ENCODE peak calls at places on chromosomes 1 and 21, in seven cellular contexts. G is GM12891; D is breast epithelium; L is activated CD4-positive, alpha-beta T cell treated with anti-CD3 and anti-CD28 coated beads for 36 hours; B is AG10803; U is HL-60; K is stimulated activated naive CD8-positive, alpha-beta T cell treated with anti-CD3 and anti-CD28 coated beads, Interleukin-15, Interleukin-2, amounts not matched to agents 100 U/mL and 50 U/mL, for 24 hours. Z is an unnamed sample.

GRCh38 chr1:74356493-74356892 is 121.3 kb downstream of the TNNI3K start:
- DNase-seq in G (no peak), D (no peak), L (no peak), B (no peak), U (no peak), K (no peak), Z (no peak)

GRCh38 chr1:182101415-182102041 is 40.0 kb upstream of the ZNF648 start:
- DNase-seq in G (no peak), D (no peak), L (no peak), B (no peak), U (no peak), K (no peak), Z (no peak)

GRCh38 chr1:117606608-117607261 is 887 bp downstream of the TENT5C start:
- DNase-seq in G (no peak), D (peak; percentile 60), L (peak; percentile 62), B (peak; percentile 16), U (no peak), K (peak; percentile 62), Z (no peak)

GRCh38 chr1:62687421-62687902 is 724 bp downstream of the DOCK7 start:
- DNase-seq in G (peak; percentile 34), D (no peak), L (peak; percentile 38), B (peak; percentile 35), U (no peak), K (peak; percentile 44), Z (no peak)

GRCh38 chr21:44049182-44049581 is 37.1 kb downstream of the TRAPPC10 start:
- DNase-seq in G (no peak), D (no peak), L (no peak), B (no peak), U (no peak), K (no peak), Z (no peak)

GRCh38 chr1:226549937-226550670 is 1.5 kb downstream of the STUM start:
- DNase-seq in G (peak; percentile 37), D (no peak), L (peak; percentile 44), B (no peak), U (no peak), K (peak; percentile 56), Z (no peak)

GRCh38 chr1:240693844-240694243 is 81.9 kb upstream of the GREM2 start:
- DNase-seq in G (no peak), D (no peak), L (no peak), B (no peak), U (no peak), K (no peak), Z (no peak)

GRCh38 chr1:2231667-2232254 is 3.6 kb downstream of the SKI start:
- DNase-seq in G (no peak), D (no peak), L (peak; percentile 84), B (peak; percentile 87), U (peak; percentile 79), K (peak; percentile 76), Z (peak; percentile 67)

GRCh38 chr1:51330331-51331201 is at the start of gene TTC39A:
- DNase-seq in G (peak; percentile 44), D (peak; percentile 49), L (no peak), B (no peak), U (no peak), K (no peak), Z (no peak)

GRCh38 chr1:210360852-210361477 is 32.3 kb downstream of the HHAT start:
- DNase-seq in G (peak; percentile 38), D (no peak), L (no peak), B (peak; percentile 72), U (no peak), K (no peak), Z (no peak)

GRCh38 chr1:84327830-84328229 is 26.3 kb downstream of the SAMD13 start:
- DNase-seq in G (no peak), D (no peak), L (no peak), B (no peak), U (no peak), K (no peak), Z (no peak)

GRCh38 chr1:14763977-14764376 is 165.5 kb downstream of the KAZN start:
- DNase-seq in G (no peak), D (no peak), L (no peak), B (no peak), U (no peak), K (no peak), Z (no peak)

GRCh38 chr21:39444406-39445145 is 1.0 kb downstream of the LCA5L start:
- DNase-seq in G (no peak), D (no peak), L (peak; percentile 16), B (peak; percentile 60), U (no peak), K (no peak), Z (no peak)